ENCODE peak calls at places on chromosomes 7 and 10, in nine cellular contexts. E is A549; C is activated CD8-positive, alpha-beta memory T cell treated with anti-CD3 and anti-CD28 coated beads, Interleukin-2, amount 50 U/mL, for 48 hours; H is stimulated activated naive B cell treated with anti-CD40 and anti-IgM and Interleukin-4, amounts not matched to agents 10 μg/mL and 1 μg/mL and 100 μg/mL, for 72 hours; G is hypothalamus; U is iris pigment epithelial cell; F is kidney glomerular epithelial cell; Y is right lobe of liver; L is NCI-H1694. V is an unnamed sample.

GRCh38 chr10:120495226-120495625 is 38.2 kb downstream of the PLPP4 start:
- DNase-seq in U (peak), G (no peak), Y (no peak), L (no peak), F (peak), C (no peak), H (no peak), E (no peak), V (no peak)

GRCh38 chr7:129906700-129907099 is 46.1 kb downstream of the UBE2H start:
- DNase-seq in C (no peak), F (no peak), G (no peak), H (no peak), L (no peak), Y (no peak), U (peak), E (peak), V (no peak)

GRCh38 chr10:132783865-132784581 is 1.9 kb downstream of the NKX6-2 start:
- DNase-seq in F (no peak), G (no peak), E (no peak), Y (no peak), C (no peak), U (no peak), H (no peak), L (no peak), V (no peak)

GRCh38 chr7:78018541-78019456 is 220.2 kb downstream of the PHTF2 start:
- DNase-seq in U (peak), F (peak), G (peak), E (peak), Y (peak), C (peak), H (peak), L (peak), V (no peak)

GRCh38 chr7:137453356-137453755 is 109.8 kb upstream of the PTN start:
- DNase-seq in Y (no peak), C (no peak), U (no peak), E (no peak), G (no peak), F (no peak), L (no peak), H (no peak), V (no peak)

GRCh38 chr7:114047889-114048288 is 129.1 kb upstream of the PPP1R3A start:
- DNase-seq in G (no peak), U (peak), H (no peak), C (no peak), E (peak), F (no peak), Y (no peak), L (no peak), V (no peak)

GRCh38 chr7:134954197-134955082 is 31.9 kb upstream of the AGBL3 start:
- DNase-seq in U (peak), C (no peak), G (no peak), H (no peak), L (peak), E (peak), Y (no peak), F (no peak), V (peak)

GRCh38 chr7:130735273-130735716 is 1.3 kb upstream of the KLF14 start:
- DNase-seq in L (no peak), F (no peak), G (no peak), H (no peak), Y (no peak), C (no peak), U (no peak), E (no peak), V (no peak)

GRCh38 chr7:86598721-86599120 is 45.0 kb upstream of the GRM3 start:
- DNase-seq in E (no peak), H (no peak), U (no peak), C (no peak), Y (no peak), G (no peak), F (no peak), L (no peak), V (no peak)

GRCh38 chr7:50625360-50625759 is 60.2 kb upstream of the DDC start:
- DNase-seq in Y (no peak), F (no peak), L (no peak), G (no peak), C (no peak), H (no peak), U (no peak), E (no peak), V (no peak)

GRCh38 chr7:106285801-106286492 is 1.2 kb upstream of the NAMPT start:
- DNase-seq in G (no peak), Y (no peak), L (no peak), H (peak), U (no peak), C (no peak), F (peak), E (no peak), V (peak)

GRCh38 chr7:13908667-13909382 is 80.6 kb downstream of the ETV1 start:
- DNase-seq in E (no peak), U (peak), C (no peak), F (no peak), H (no peak), Y (no peak), L (no peak), G (no peak), V (no peak)

GRCh38 chr7:21426286-21426957 is 1.5 kb upstream of the SP4 start:
- DNase-seq in H (no peak), Y (no peak), U (peak), E (peak), L (no peak), F (no peak), C (no peak), G (no peak), V (no peak)

GRCh38 chr7:124269774-124270173 is 236.9 kb upstream of the TMEM229A start:
- DNase-seq in U (no peak), H (no peak), C (no peak), Y (no peak), L (no peak), F (no peak), E (no peak), G (no peak), V (no peak)

GRCh38 chr10:5948999-5949759 is 28.2 kb downstream of the IL15RA start:
- DNase-seq in U (peak), Y (peak), C (no peak), E (peak), G (peak), L (no peak), F (peak), H (no peak), V (no peak)

V was measured in GM12878.